ENCODE peak calls at places on chromosomes 6 and 20, in nine cellular contexts. Z is transverse colon, H is GM23248, Y is A549, T is right atrium auricular region, S is uterus, U is substantia nigra, X is upper lobe of right lung, P is heart right ventricle. E is an unnamed sample.
A peak's percentile ranks its signal among the peaks of the same experiment; 100 is the strongest.

GRCh38 chr6:53492860-53493634 is 51.9 kb downstream of the GCLC start:
- DNase-seq in Z (no peak), H (peak; percentile 81), Y (peak; percentile 74), T (no peak), S (no peak), U (no peak), X (no peak), P (no peak), E (no peak)

GRCh38 chr6:138492871-138493270 is 6.4 kb downstream of the NHSL1 start:
- DNase-seq in Z (no peak), H (no peak), Y (no peak), T (no peak), S (no peak), U (no peak), X (no peak), P (no peak), E (no peak)

GRCh38 chr6:34644716-34645115 is 51.9 kb downstream of the ILRUN start:
- DNase-seq in Z (no peak), H (peak; percentile 48), Y (no peak), T (no peak), S (no peak), U (no peak), X (no peak), P (no peak), E (no peak)

GRCh38 chr20:51752343-51752951 is 15.7 kb downstream of the ATP9A start:
- DNase-seq in Z (no peak), H (peak; percentile 90), Y (peak; percentile 72), T (no peak), S (no peak), U (no peak), X (no peak), P (no peak), E (no peak)

GRCh38 chr6:13715444-13715883 is 3.8 kb upstream of the RANBP9 start:
- DNase-seq in Z (no peak), H (no peak), Y (no peak), T (no peak), S (no peak), U (no peak), X (no peak), P (no peak), E (no peak)

GRCh38 chr6:14876778-14877613 is 368.9 kb upstream of the JARID2 start:
- DNase-seq in Z (no peak), H (peak; percentile 86), Y (peak; percentile 11), T (no peak), S (no peak), U (no peak), X (no peak), P (no peak), E (no peak)

GRCh38 chr6:34530753-34531365 is 25.3 kb downstream of the SPDEF start:
- DNase-seq in Z (no peak), H (no peak), Y (no peak), T (no peak), S (no peak), U (no peak), X (no peak), P (no peak), E (no peak)

GRCh38 chr6:22019877-22020276 is 277.0 kb downstream of the PRL start:
- DNase-seq in Z (no peak), H (no peak), Y (no peak), T (no peak), S (no peak), U (no peak), X (no peak), P (no peak), E (no peak)

GRCh38 chr20:63175031-63175895 is 40.7 kb downstream of the YTHDF1 start:
- DNase-seq in Z (no peak), H (no peak), Y (no peak), T (no peak), S (no peak), U (no peak), X (no peak), P (no peak), E (no peak)

GRCh38 chr6:68572525-68572924 is 62.6 kb upstream of the ADGRB3 start:
- DNase-seq in Z (no peak), H (peak; percentile 6), Y (peak; percentile 47), T (no peak), S (no peak), U (peak; percentile 0), X (no peak), P (no peak), E (no peak)

GRCh38 chr6:20203561-20204528 is 8.4 kb downstream of the MBOAT1 start:
- DNase-seq in Z (no peak), H (no peak), Y (no peak), T (no peak), S (no peak), U (no peak), X (no peak), P (no peak), E (no peak)

DNA sequence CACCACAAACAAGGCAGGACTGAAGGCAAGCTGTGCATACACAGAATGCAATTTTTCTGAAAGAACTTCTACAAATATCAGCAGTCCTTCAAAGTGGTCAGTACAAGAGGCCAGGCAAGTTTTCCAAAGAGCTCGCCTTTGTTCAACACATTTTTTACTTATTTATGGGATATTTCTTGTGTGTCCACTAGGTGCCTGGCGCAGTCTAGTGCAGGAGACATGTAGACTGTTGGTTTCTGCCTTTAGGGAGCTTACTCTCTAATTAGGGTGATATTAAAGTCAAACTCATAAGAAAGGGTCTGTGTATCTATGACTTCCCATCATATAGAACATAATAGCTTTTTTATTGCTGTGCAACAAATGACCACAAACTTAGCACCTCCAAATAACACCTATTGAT is 21.2 kb upstream of the VEGFA start:
- DNase-seq in Z (no peak), H (no peak), Y (no peak), T (no peak), S (no peak), U (no peak), X (no peak), P (no peak), E (no peak)
- H3K27ac ChIP-seq in Z (no peak overlapping the region), H (no peak overlapping the region), Y (no peak overlapping the region), T (no peak overlapping the region), S (no peak overlapping the region), U (no peak overlapping the region), X (no peak overlapping the region), P (no peak overlapping the region), E (no peak overlapping the region)

GRCh38 chr6:3538536-3538935 is 81.7 kb upstream of the SLC22A23 start:
- DNase-seq in Z (no peak), H (no peak), Y (no peak), T (peak; percentile 34), S (no peak), U (no peak), X (no peak), P (no peak), E (no peak)

GRCh38 chr6:3534599-3534998 is 77.7 kb upstream of the SLC22A23 start:
- DNase-seq in Z (no peak), H (peak; percentile 78), Y (no peak), T (no peak), S (no peak), U (no peak), X (no peak), P (no peak), E (peak; percentile 19)

GRCh38 chr6:3532296-3532916 is 75.6 kb upstream of the SLC22A23 start:
- DNase-seq in Z (no peak), H (no peak), Y (no peak), T (peak; percentile 26), S (no peak), U (no peak), X (no peak), P (no peak), E (peak; percentile 19)

GRCh38 chr6:3531481-3531880 is 74.6 kb upstream of the SLC22A23 start:
- DNase-seq in Z (no peak), H (no peak), Y (no peak), T (peak; percentile 26), S (no peak), U (no peak), X (no peak), P (no peak), E (peak; percentile 46)

DNA sequence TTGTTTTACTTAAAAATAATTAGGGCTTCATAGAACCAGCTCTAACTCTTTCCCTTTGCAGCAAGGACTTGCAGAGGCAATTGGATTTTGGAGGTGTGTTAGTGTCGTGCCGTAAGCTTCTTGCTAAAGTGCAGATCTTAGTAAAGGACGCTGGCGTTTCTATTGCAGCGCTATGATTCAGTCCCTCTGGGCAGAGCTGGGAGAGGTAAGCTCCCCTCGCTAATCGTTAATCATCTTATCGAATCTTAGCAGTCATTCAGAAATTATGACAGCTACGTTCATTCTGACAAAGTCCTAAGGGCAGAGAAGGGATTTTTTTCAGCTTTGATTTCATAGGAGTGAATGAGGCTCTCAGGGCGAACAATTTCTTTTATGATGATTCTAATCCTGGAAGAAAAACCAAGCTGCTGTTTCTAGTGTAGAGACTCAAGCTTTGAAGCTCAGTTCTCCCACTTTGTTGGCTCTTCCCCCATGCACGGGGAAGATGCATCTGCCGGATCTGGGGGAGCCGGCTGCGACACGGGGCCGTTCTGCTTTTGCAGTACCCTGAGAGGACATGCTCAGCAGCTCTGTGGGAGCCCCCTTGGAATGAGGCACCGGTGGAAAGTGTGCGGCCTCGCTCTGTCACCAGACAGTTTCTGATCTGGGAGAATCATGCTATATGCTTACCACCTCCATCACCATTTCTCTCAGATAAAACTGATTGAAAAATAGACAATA is 79.0 kb upstream of the SLC22A23 start:
- DNase-seq in Z (no peak), H (no peak), Y (no peak), T (peak; percentile 43), S (no peak), U (no peak), X (no peak), P (no peak), E (peak; percentile 22)
- H3K27ac ChIP-seq in Z (no peak overlapping the region), H (no peak overlapping the region), Y (no peak overlapping the region), T (no peak overlapping the region), S (no peak overlapping the region), U (no peak overlapping the region), X (no peak overlapping the region), P (no peak overlapping the region), E (no peak overlapping the region)

GRCh38 chr6:73579851-73580246 is 59.0 kb upstream of the EEF1A1 start:
- DNase-seq in Z (no peak), H (peak; percentile 92), Y (peak; percentile 84), T (no peak), S (peak; percentile 30), U (no peak), X (no peak), P (no peak), E (peak; percentile 73)

GRCh38 chr6:73580247-73581149 is 59.7 kb upstream of the EEF1A1 start:
- DNase-seq in Z (peak; percentile 76), H (peak; percentile 99), Y (peak; percentile 96), T (peak; percentile 92), S (peak; percentile 84), U (peak; percentile 86), X (peak; percentile 88), P (peak; percentile 71), E (peak; percentile 93)

GRCh38 chr6:73579389-73579788 is 58.6 kb upstream of the EEF1A1 start:
- DNase-seq in Z (no peak), H (no peak), Y (peak; percentile 36), T (no peak), S (peak; percentile 36), U (no peak), X (no peak), P (peak; percentile 19), E (peak; percentile 74)

GRCh38 chr6:73581293-73581692 is 60.5 kb upstream of the EEF1A1 start:
- DNase-seq in Z (no peak), H (no peak), Y (no peak), T (no peak), S (no peak), U (no peak), X (no peak), P (no peak), E (no peak)

GRCh38 chr6:73577605-73578160 is 56.9 kb upstream of the EEF1A1 start:
- DNase-seq in Z (no peak), H (no peak), Y (no peak), T (no peak), S (no peak), U (no peak), X (no peak), P (no peak), E (no peak)
- H3K27ac ChIP-seq in Z (no peak overlapping the region), H (no peak overlapping the region), Y (peak overlapping the region; percentile 93), T (no peak overlapping the region), S (peak overlapping the region; percentile 100), U (no peak overlapping the region), X (no peak overlapping the region), P (no peak overlapping the region), E (no peak overlapping the region)

GRCh38 chr20:16337707-16338106 is 235.5 kb downstream of the KIF16B start:
- DNase-seq in Z (no peak), H (no peak), Y (no peak), T (no peak), S (no peak), U (no peak), X (no peak), P (no peak), E (no peak)
- H3K27ac ChIP-seq in Z (no peak overlapping the region), H (no peak overlapping the region), Y (no peak overlapping the region), T (no peak overlapping the region), S (no peak overlapping the region), U (no peak overlapping the region), X (no peak overlapping the region), P (no peak overlapping the region), E (no peak overlapping the region)